ENCODE peak calls at places on chromosomes 5 and 9, in seven cellular contexts. A is spleen, T is prostate gland, K is right atrium auricular region, X is tibial artery, O is body of pancreas, J is lower lobe of right lung. V is an unnamed sample. For H3K27me3, the result is how much of the 10 kb centered on the place peaks cover.

GRCh38 chr9:79572891-79573696 is 1.3 kb downstream of the TLE4 start:
- DNase-seq in O (peak), A (peak), T (peak), J (peak), X (peak), K (no peak), V (peak)

GRCh38 chr5:146751781-146752401 is 126.7 kb downstream of the PPP2R2B start:
- DNase-seq in T (no peak), X (no peak), O (no peak), J (no peak), A (no peak), K (no peak), V (no peak)

GRCh38 chr9:80797427-80797825 is 891.9 kb downstream of the TLE1 start:
- DNase-seq in K (no peak), J (no peak), A (no peak), T (no peak), O (no peak), X (no peak), V (no peak)

GRCh38 chr5:122195784-122196394 is 66.5 kb downstream of the ZNF474 start:
- DNase-seq in T (peak), X (no peak), A (no peak), K (no peak), O (no peak), J (no peak), V (peak)

GRCh38 chr5:171055881-171056454 is 194.2 kb downstream of the RANBP17 start:
- DNase-seq in J (no peak), O (no peak), T (no peak), X (no peak), A (no peak), K (no peak), V (no peak)

GRCh38 chr5:177545487-177546261 is 8.7 kb downstream of the FAM193B start:
- DNase-seq in T (no peak), J (peak), A (no peak), X (peak), K (peak), O (peak), V (peak)

GRCh38 chr5:105807251-105807650 is 1863.5 kb downstream of the EFNA5 start:
- DNase-seq in O (no peak), J (no peak), K (no peak), T (no peak), X (no peak), A (no peak), V (no peak)

GRCh38 chr5:6365977-6366590 is 12.3 kb downstream of the MED10 start:
- DNase-seq in K (peak), O (no peak), A (no peak), T (no peak), J (no peak), X (no peak), V (no peak)

GRCh38 chr5:170471551-170472212 is 32.1 kb upstream of the KCNIP1 start:
- DNase-seq in T (no peak), J (no peak), A (no peak), O (no peak), X (no peak), K (peak), V (no peak)

GRCh38 chr5:126002222-126002897 is 420.8 kb upstream of the GRAMD2B start:
- DNase-seq in J (no peak), A (no peak), O (peak), T (peak), K (peak), X (peak), V (peak)

GRCh38 chr5:146919304-146919703 is 40.7 kb upstream of the PPP2R2B start:
- DNase-seq in J (no peak), X (no peak), T (no peak), K (no peak), A (no peak), O (no peak), V (no peak)

GRCh38 chr5:175822225-175822624 is 49.2 kb upstream of the CPLX2 start:
- DNase-seq in K (no peak), O (no peak), T (no peak), A (no peak), J (no peak), X (no peak), V (no peak)

GRCh38 chr5:142600611-142601360 is 85.1 kb downstream of the FGF1 start:
- DNase-seq in X (peak), J (no peak), K (peak), O (peak), T (peak), A (no peak), V (no peak)

GRCh38 chr9:75181748-75182147 is 93.4 kb downstream of the OSTF1 start:
- DNase-seq in J (no peak), X (no peak), A (no peak), K (no peak), T (no peak), O (no peak), V (peak)

GRCh38 chr5:121350493-121350892 is 501.2 kb upstream of the FTMT start:
- DNase-seq in O (no peak), X (no peak), A (no peak), T (no peak), J (no peak), K (no peak), V (peak)

GRCh38 chr9:122403381-122404002 is 32.7 kb downstream of the PTGS1 start:
- DNase-seq in O (no peak), J (no peak), X (no peak), K (no peak), T (no peak), A (no peak), V (no peak)

GRCh38 chr5:72195581-72195980 is 88.3 kb downstream of the MAP1B start:
- DNase-seq in X (no peak), J (no peak), O (no peak), K (no peak), A (no peak), T (no peak), V (no peak)

GRCh38 chr9:6925841-6926240 is 168.1 kb downstream of the KDM4C start:
- DNase-seq in J (no peak), A (no peak), T (no peak), X (no peak), K (no peak), O (no peak), V (no peak)

GRCh38 chr5:133259199-133259997 is 207.6 kb downstream of the HSPA4 start:
- DNase-seq in X (no peak), J (no peak), O (no peak), T (no peak), A (no peak), K (no peak), V (no peak)

GRCh38 chr5:125349432-125349831 is 603.0 kb upstream of the ZNF608 start:
- DNase-seq in X (no peak), T (no peak), K (no peak), A (no peak), J (no peak), O (no peak), V (no peak)

GRCh38 chr5:122400961-122401360 is 88.9 kb downstream of the SNCAIP start:
- DNase-seq in K (no peak), X (no peak), J (no peak), T (no peak), A (no peak), O (no peak), V (no peak)

DNA sequence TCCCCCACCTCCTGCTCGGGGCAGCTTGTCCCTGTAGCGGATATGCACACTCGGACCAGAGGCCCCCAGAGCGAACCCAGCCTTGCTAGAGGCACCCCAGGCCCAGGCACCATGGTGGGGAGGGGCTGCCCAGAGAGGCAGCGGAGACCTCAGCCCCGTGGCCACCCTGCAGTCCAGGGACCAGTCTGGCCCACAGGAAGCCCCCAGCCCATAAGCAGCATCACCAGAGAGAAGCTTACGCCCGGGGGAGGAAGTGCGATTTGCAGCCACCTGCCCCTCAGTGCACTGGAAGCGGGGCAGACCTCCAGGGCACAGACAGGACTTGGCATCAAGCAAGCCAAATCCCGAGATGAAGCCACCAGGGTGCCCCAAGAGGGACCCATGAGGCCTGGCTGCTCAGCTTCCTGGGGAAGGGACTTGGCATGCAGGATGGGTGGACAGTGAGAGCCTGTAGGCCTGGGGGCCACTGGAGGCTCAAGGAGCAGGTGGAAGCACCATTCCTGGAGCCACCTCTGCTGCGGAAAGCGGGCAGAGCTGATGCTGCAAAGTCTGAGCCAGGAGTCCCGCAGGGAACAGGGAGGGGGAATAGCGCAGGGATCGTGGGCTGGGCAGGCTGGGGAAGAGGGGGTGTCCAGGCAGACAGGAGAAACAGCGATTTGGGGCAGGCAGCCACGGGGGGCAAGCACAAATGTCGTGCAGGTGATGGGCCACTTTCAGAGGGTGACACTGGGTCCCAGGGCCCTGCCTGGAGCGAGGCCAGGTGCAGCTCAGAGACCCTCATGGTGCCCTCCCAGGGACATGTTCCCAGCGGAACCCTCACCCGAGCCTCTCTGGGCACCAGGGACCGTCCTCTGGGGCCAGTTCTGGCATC is 3.4 kb downstream of the LRRC26 start:
- DNase-seq in A (no peak), X (no peak), O (no peak), J (no peak), K (no peak), T (no peak), V (no peak)
- H3K27me3 ChIP-seq in A (half or more), X (under half), O (under half), J (half or more), K (under half), T (under half), V (under half)

GRCh38 chr5:129097498-129098296 is 3.1 kb downstream of the ISOC1 start:
- DNase-seq in K (no peak), A (no peak), O (peak), T (peak), J (no peak), X (no peak), V (no peak)

GRCh38 chr5:129096382-129096991 is 1.9 kb downstream of the ISOC1 start:
- DNase-seq in T (no peak), O (no peak), A (no peak), J (no peak), X (no peak), K (no peak), V (no peak)

GRCh38 chr5:129098488-129099183 is 4.1 kb downstream of the ISOC1 start:
- DNase-seq in O (no peak), T (no peak), K (no peak), A (no peak), X (no peak), J (no peak), V (no peak)

GRCh38 chr5:129094924-129095797 is 612 bp downstream of the ISOC1 start:
- DNase-seq in T (peak), O (peak), J (peak), A (peak), K (peak), X (peak), V (peak)

GRCh38 chr5:129094087-129094923 is at the start of gene ISOC1:
- DNase-seq in T (peak), J (peak), A (peak), K (peak), X (peak), O (peak), V (peak)
- TF ChIP-seq CTCF in T (peak), J (peak), A (no peak), K (no peak), X (no peak), O (peak), V (peak)

DNA sequence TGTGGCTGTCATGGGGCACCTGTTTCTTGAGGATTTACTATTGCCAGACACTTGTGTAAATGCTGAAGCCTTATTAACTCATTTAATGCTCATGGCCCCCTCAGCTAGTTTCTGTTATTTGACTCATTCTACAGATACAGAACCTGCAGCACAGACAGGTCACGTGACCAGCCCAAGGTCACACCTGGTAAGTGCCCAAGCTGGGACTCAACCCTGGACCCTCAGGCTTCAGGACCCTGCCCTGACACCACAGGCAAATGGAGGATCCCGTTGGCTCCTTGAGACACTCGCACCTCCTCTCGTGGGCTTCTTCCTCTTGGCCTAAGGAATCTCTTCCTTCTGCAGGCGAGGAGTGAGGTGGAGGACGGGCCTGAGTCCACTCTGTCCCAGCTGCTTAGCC is 10.6 kb upstream of the NEURL1B start:
- DNase-seq in O (peak), T (no peak), J (no peak), K (no peak), X (peak), A (no peak), V (no peak)
- H3K27me3 ChIP-seq in O (under half), T (under half), J (under half), K (under half), X (under half), A (under half), V (under half)

DNA sequence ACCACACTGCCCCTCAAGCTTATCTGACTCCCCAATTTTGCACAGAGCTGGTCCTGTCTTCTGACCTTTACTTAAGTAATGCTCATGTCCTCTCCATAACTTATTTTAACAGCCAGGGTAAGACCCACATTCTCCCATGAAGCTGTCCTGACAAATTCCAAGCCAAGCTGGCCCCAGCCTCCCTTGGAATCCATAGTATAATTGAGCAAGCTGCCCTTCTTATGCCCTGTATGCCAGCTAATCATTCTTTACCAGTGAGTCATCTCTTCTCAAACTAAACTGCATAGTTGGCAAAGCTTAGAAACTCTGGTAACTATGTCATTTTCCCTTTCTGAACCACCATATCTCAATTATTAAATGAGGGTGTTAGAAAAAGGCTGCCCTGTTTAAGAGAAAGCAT is 92.4 kb downstream of the NFIB start:
- DNase-seq in A (no peak), X (no peak), K (no peak), O (peak), J (no peak), T (no peak), V (peak)
- TF ChIP-seq CTCF in A (no peak), X (no peak), K (no peak), O (no peak), J (no peak), T (no peak), V (no peak)

GRCh38 chr5:1003296-1003937 is 5.2 kb upstream of the NKD2 start:
- DNase-seq in A (peak), O (peak), K (peak), X (no peak), T (peak), J (peak), V (peak)
- H3K27me3 ChIP-seq in A (under half), O (under half), K (under half), X (under half), T (under half), J (under half), V (under half)

GRCh38 chr5:153756540-153756939 is 266.1 kb downstream of the GRIA1 start:
- DNase-seq in K (no peak), T (no peak), O (no peak), J (no peak), A (no peak), X (no peak), V (peak)
- TF ChIP-seq CTCF in K (no peak), T (no peak), O (no peak), J (no peak), A (no peak), X (no peak), V (peak)

DNA sequence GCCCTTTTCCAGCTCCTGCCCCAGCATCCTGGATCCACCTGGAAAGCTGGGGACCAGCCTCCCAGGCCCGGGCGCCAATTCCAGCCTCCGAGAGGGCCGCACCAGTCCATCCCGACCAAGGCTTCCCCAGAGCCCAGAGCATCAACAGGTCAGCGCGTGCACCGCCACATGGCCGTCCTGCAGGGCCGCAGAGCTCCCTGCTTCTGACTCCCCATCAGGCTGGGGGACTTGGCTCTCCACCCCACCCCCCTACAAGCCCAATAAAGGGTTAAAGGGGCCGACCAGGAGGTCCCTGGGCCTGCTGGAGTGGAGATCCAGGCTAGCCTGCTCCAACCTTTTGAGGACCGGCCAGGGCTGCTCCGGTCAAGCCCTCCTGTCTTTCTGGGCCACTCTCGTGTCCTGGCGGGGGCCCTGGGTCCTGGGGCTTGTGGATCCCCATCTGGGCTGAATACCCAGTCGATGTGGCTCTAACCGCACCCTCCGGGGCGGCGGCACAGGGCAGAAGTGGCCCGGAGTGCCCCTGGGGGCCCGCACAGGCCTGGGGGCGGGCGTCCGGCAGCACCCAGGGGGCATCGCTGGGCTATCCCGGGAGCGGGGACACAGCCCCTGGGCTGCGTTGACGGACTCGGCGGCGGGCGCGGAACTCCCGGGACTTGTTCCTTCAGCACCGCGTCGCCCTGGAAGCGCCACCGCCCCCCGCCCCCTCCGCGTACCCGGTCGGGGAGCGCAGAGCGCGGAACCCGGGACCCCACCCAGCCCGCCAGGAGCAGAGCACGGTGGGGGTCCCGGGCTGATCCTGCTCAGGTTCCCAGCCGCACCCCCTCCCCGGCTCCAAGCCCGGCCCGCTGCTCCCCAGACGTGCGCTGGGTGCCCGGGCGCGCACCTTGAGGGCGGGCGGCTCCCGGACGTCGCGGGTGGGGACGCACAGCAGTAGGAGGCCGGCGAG is 590 bp downstream of the ENTPD2 start:
- DNase-seq in X (no peak), O (no peak), A (no peak), J (no peak), T (no peak), K (no peak), V (no peak)
- H3K27me3 ChIP-seq in X (under half), O (under half), A (half or more), J (half or more), T (under half), K (under half), V (under half)

DNA sequence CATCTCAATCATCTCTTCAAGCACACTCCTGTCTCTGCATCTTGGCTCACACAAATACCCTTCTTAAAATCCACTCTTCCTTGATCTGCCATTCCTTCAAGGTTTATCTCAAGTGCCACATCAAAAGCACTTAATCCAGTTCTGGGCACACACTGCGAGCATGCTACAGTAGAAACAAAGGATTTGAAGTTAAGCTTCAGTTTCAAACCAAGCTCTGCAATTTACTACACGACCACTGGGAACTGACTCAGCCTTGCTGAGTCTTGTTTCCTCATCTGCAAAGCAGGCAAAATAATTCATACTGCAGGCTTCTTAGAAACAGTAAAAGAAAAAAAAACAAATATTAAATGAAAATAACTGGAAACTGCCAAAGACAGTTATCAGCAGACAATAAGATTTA is 50.5 kb upstream of the CTNNAL1 start:
- DNase-seq in A (no peak), O (no peak), T (no peak), K (no peak), J (no peak), X (no peak), V (peak)
- TF ChIP-seq CTCF in A (no peak), O (no peak), T (no peak), K (no peak), J (no peak), X (no peak), V (peak)

V was measured in mammary epithelial cell.